ENCODE peak calls at places on chromosome 3, in nine cellular contexts. X is posterior cingulate gyrus; K is non-pigmented ciliary epithelial cell; Y is activated effector memory CD4-positive, alpha-beta T cell treated with anti-CD3 and anti-CD28 coated beads, Interleukin-2, amount 50 U/mL, for 16 hours; A is NCI-H774; B is adrenal gland; V is activated gamma-delta T cell treated with Interleukin-2 at 50 U/mL for 16 hours; U is H7; G is ACHN. Z is an unnamed sample.

GRCh38 chr3:110180733-110181132 is 843.4 kb upstream of the DPPA4 start:
- DNase-seq in X (no peak), K (no peak), Y (no peak), A (no peak), B (no peak), V (no peak), U (no peak), G (no peak), Z (no peak)

GRCh38 chr3:130626021-130626420 is 109.0 kb downstream of the COL6A6 start:
- DNase-seq in X (no peak), K (no peak), Y (no peak), A (no peak), B (peak), V (no peak), U (no peak), G (no peak), Z (no peak)

GRCh38 chr3:72659609-72660008 is 188.6 kb downstream of the SHQ1 start:
- DNase-seq in X (no peak), K (no peak), Y (no peak), A (no peak), B (no peak), V (no peak), U (peak), G (no peak), Z (no peak)

GRCh38 chr3:146625117-146625775 is 20.1 kb upstream of the PLSCR5 start:
- DNase-seq in X (no peak), K (no peak), Y (no peak), A (peak), B (no peak), V (no peak), U (no peak), G (peak), Z (no peak)

GRCh38 chr3:17730318-17730967 is 12.0 kb downstream of the TBC1D5 start:
- DNase-seq in X (no peak), K (peak), Y (no peak), A (peak), B (no peak), V (no peak), U (no peak), G (peak), Z (no peak)

GRCh38 chr3:72150634-72151412 is 365.9 kb upstream of the PROK2 start:
- DNase-seq in X (no peak), K (no peak), Y (no peak), A (no peak), B (no peak), V (no peak), U (no peak), G (no peak), Z (no peak)

GRCh38 chr3:75334299-75334698 is 329.8 kb upstream of the FRG2C start:
- DNase-seq in X (no peak), K (no peak), Y (no peak), A (no peak), B (no peak), V (no peak), U (no peak), G (no peak), Z (no peak)

GRCh38 chr3:25033407-25034029 is 394.5 kb upstream of the RARB start:
- DNase-seq in X (peak), K (no peak), Y (no peak), A (peak), B (peak), V (no peak), U (peak), G (peak), Z (no peak)

GRCh38 chr3:155805204-155805801 is 775 bp downstream of the C3orf33 start:
- DNase-seq in X (no peak), K (no peak), Y (peak), A (no peak), B (no peak), V (no peak), U (no peak), G (peak), Z (no peak)

GRCh38 chr3:9870978-9871377 is 9.1 kb downstream of the CIDEC start:
- DNase-seq in X (no peak), K (no peak), Y (no peak), A (no peak), B (no peak), V (no peak), U (no peak), G (peak), Z (no peak)

GRCh38 chr3:54358969-54359648 is 236.8 kb downstream of the CACNA2D3 start:
- DNase-seq in X (no peak), K (no peak), Y (no peak), A (peak), B (no peak), V (no peak), U (no peak), G (no peak), Z (no peak)

GRCh38 chr3:129838086-129838485 is 55.4 kb downstream of the TMCC1 start:
- DNase-seq in X (no peak), K (no peak), Y (no peak), A (no peak), B (no peak), V (no peak), U (no peak), G (no peak), Z (no peak)

GRCh38 chr3:170467007-170467406 is 48.3 kb downstream of the CLDN11 start:
- DNase-seq in X (peak), K (no peak), Y (no peak), A (peak), B (no peak), V (no peak), U (no peak), G (no peak), Z (no peak)

GRCh38 chr3:141015486-141015885 is 35.7 kb upstream of the SPSB4 start:
- DNase-seq in X (no peak), K (no peak), Y (no peak), A (no peak), B (no peak), V (no peak), U (no peak), G (no peak), Z (no peak)

GRCh38 chr3:13463618-13464400 is 16.3 kb upstream of the HDAC11 start:
- DNase-seq in X (no peak), K (no peak), Y (no peak), A (no peak), B (no peak), V (no peak), U (no peak), G (no peak), Z (no peak)

GRCh38 chr3:188061133-188061532 is 92.8 kb upstream of the LPP start:
- DNase-seq in X (no peak), K (no peak), Y (peak), A (no peak), B (no peak), V (peak), U (no peak), G (peak), Z (peak)

GRCh38 chr3:60399861-60400845 is 851.1 kb downstream of the FHIT start:
- DNase-seq in X (no peak), K (no peak), Y (no peak), A (no peak), B (no peak), V (no peak), U (no peak), G (no peak), Z (no peak)

GRCh38 chr3:188286087-188286513 is 132.1 kb downstream of the LPP start:
- DNase-seq in X (no peak), K (peak), Y (no peak), A (no peak), B (peak), V (no peak), U (no peak), G (peak), Z (no peak)

Z was measured in T-cell.